ENCODE peak calls at places on chromosome 9, in six cellular contexts. Q is transverse colon; W is small intestine; A is adipocyte; P is CD4-positive, CD25-positive, alpha-beta regulatory T cell; E is HCT116. G is an unnamed sample.

GRCh38 chr9:4139201-4139600 is 160.7 kb downstream of the GLIS3 start:
- DNase-seq in E (no peak), Q (no peak), A (no peak), W (no peak), P (no peak), G (no peak)

GRCh38 chr9:19286634-19287188 is 56.2 kb downstream of the DENND4C start:
- DNase-seq in Q (peak; percentile 76), W (peak; percentile 82), E (no peak), A (no peak), P (no peak), G (no peak)

GRCh38 chr9:135570456-135570855 is 8.9 kb downstream of the PAEP start:
- DNase-seq in P (no peak), A (no peak), W (no peak), E (no peak), Q (no peak), G (no peak)

GRCh38 chr9:95644377-95644776 is 127.6 kb upstream of the PTCH1 start:
- DNase-seq in Q (no peak), E (no peak), W (no peak), P (no peak), A (no peak), G (no peak)

GRCh38 chr9:71223953-71224538 is 102.6 kb upstream of the TRPM3 start:
- DNase-seq in E (no peak), P (no peak), A (peak; percentile 1), Q (no peak), W (no peak), G (no peak)

GRCh38 chr9:70682337-70682736 is 267.9 kb upstream of the KLF9 start:
- DNase-seq in W (peak; percentile 74), A (no peak), Q (no peak), P (no peak), E (no peak), G (no peak)

GRCh38 chr9:76904661-76905457 is 1.1 kb downstream of the PRUNE2 start:
- DNase-seq in E (no peak), W (peak; percentile 9), A (no peak), P (no peak), Q (peak; percentile 67), G (peak; percentile 10)

GRCh38 chr9:124010665-124011321 is 775 bp upstream of the LHX2 start:
- DNase-seq in Q (no peak), W (no peak), E (no peak), A (peak; percentile 44), P (no peak), G (no peak)

GRCh38 chr9:23322392-23322791 is 503.6 kb downstream of the ELAVL2 start:
- DNase-seq in Q (no peak), E (no peak), W (no peak), A (peak; percentile 63), P (no peak), G (peak; percentile 7)

GRCh38 chr9:10366171-10366779 is 246.5 kb downstream of the PTPRD start:
- DNase-seq in Q (no peak), W (peak; percentile 25), P (no peak), A (peak; percentile 48), E (peak; percentile 2), G (peak; percentile 30)

GRCh38 chr9:107039546-107039945 is 176.6 kb downstream of the ZNF462 start:
- DNase-seq in W (no peak), A (no peak), Q (no peak), E (no peak), P (no peak), G (no peak)

GRCh38 chr9:109229682-109230081 is 62.6 kb upstream of the FRRS1L start:
- DNase-seq in W (no peak), Q (no peak), E (no peak), P (no peak), A (no peak), G (no peak)

GRCh38 chr9:93192721-93193372 is 8.9 kb downstream of the WNK2 start:
- DNase-seq in P (no peak), Q (no peak), E (no peak), W (no peak), A (no peak), G (no peak)

GRCh38 chr9:116749176-116749575 is 62.1 kb downstream of the TRIM32 start:
- DNase-seq in E (no peak), Q (no peak), A (no peak), P (no peak), W (no peak), G (no peak)

GRCh38 chr9:34546834-34547827 is 24.3 kb upstream of the ENHO start:
- DNase-seq in W (peak; percentile 47), Q (peak; percentile 64), P (peak; percentile 27), A (peak; percentile 74), E (peak; percentile 78), G (peak; percentile 48)

GRCh38 chr9:124342946-124343485 is 72.2 kb downstream of the PSMB7 start:
- DNase-seq in W (no peak), P (no peak), E (no peak), A (peak; percentile 95), Q (peak; percentile 37), G (no peak)

GRCh38 chr9:214488-215448 is at the start of gene DOCK8:
- DNase-seq in P (peak; percentile 34), W (peak; percentile 49), A (peak; percentile 5), Q (peak; percentile 80), E (peak; percentile 35), G (no peak)

GRCh38 chr9:893843-894420 is 52.4 kb downstream of the DMRT1 start:
- DNase-seq in E (peak; percentile 46), Q (peak; percentile 64), W (peak; percentile 66), A (peak; percentile 63), P (peak; percentile 38), G (peak; percentile 69)

DNA sequence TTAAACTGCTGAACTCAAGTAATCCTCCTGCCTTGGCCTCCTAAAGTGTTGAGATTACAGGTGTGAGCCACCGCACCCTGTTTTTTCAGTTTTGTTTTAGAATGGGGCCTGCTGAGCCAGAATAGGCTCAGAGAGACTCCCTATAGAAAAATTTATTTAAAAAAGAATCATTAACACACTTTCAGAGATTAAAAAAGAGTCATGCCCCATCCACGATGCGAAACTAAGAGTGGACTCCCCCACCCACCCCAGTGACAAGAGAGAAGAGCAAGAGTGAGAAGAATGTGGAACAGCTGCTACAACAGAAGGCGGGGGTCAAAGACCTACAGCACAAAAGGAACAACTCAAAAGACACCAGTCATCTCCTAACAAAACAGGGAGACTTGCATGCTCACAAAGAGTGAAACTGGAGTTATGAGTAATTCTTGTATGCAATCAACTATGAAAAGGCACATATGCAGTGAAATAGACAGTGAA is 47.2 kb downstream of the GLDC start:
- DNase-seq in W (no peak), A (peak; percentile 2), E (no peak), Q (no peak), P (no peak), G (no peak)
- H3K4me3 ChIP-seq in W (no peak overlapping the region), A (no peak overlapping the region), E (no peak overlapping the region), Q (no peak overlapping the region), P (no peak overlapping the region), G (no peak overlapping the region)

DNA sequence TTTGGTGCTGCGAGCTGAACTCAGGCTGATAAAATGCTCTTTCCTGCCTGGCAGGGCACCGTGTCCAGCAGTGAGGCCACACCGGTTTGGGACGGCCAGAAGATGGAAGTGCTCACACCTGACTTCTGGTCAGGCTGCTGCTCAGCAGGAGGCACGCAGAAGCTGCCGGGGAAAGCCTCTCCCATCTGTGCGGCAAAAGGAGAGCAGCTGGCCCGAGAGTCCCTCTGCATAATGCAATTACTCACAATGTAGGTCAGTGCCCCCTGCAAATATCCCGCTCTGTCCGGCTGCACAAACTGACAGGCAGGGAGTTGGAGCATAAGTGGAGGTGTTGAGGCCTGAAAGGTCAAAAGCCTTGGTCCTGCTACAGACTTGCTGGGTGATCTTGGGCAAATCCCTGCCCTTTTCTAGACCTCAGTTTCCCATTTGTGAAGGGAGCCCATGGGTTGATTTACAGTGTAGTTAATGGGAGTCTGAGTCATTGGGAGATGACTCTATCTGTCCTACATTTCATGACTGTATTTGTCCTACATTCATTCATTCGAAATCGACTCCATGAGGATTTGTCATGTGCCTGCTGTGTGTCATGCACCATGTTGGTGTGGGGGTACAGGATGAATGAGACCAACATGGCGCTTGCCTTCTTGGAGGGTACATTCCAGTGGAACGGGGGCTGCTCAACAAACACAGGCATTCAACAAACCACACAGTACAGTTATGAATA is 61.8 kb upstream of the TBC1D2 start:
- DNase-seq in P (no peak), E (no peak), Q (no peak), W (no peak), A (no peak), G (no peak)
- H3K4me3 ChIP-seq in P (no peak overlapping the region), E (no peak overlapping the region), Q (no peak overlapping the region), W (no peak overlapping the region), A (no peak overlapping the region), G (no peak overlapping the region)

GRCh38 chr9:33161011-33161588 is 6.0 kb downstream of the B4GALT1 start:
- DNase-seq in Q (peak; percentile 73), A (peak; percentile 97), W (peak; percentile 65), P (no peak), E (peak; percentile 88), G (no peak)
- H3K4me3 ChIP-seq in Q (no peak overlapping the region), A (peak overlapping the region; percentile 89), W (no peak overlapping the region), P (peak overlapping the region; percentile 34), E (peak overlapping the region; percentile 18), G (no peak overlapping the region)

GRCh38 chr9:137027369-137028012 is 546 bp downstream of the ABCA2 start:
- DNase-seq in W (no peak), E (no peak), A (peak; percentile 73), Q (no peak), P (no peak), G (no peak)

GRCh38 chr9:137026384-137026783 is 1.7 kb downstream of the ABCA2 start:
- DNase-seq in A (no peak), W (no peak), E (no peak), Q (no peak), P (no peak), G (no peak)

GRCh38 chr9:137025120-137025966 is 2.7 kb downstream of the ABCA2 start:
- DNase-seq in W (peak; percentile 42), Q (no peak), P (no peak), A (no peak), E (no peak), G (no peak)

GRCh38 chr9:137028013-137028280 is at the start of gene ABCA2:
- DNase-seq in W (no peak), A (no peak), P (no peak), E (no peak), Q (no peak), G (no peak)

DNA sequence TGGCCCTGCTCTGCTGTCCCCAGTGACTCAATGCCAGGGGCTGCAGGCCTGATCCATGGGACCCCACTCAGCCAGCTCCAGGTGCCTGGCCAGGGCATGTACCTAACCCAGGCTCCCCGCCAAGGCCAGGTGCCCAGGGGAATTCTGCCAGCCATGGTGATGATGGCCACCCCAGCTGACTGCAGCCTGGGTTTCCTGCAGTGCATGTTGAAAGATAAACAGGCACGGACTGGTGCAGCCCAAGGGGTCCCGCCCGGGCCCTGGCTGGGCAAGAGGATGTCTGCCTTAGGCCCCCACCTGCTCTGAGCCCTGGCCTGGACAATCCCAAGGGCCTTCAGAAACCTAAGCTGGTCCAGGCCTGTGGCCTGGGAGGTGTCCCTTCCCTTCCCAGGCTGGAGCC is 1.2 kb downstream of the ABCA2 start:
- DNase-seq in A (no peak), W (no peak), E (no peak), Q (no peak), P (no peak), G (no peak)
- H3K4me3 ChIP-seq in A (peak overlapping the region; percentile 82), W (no peak overlapping the region), E (peak overlapping the region; percentile 63), Q (no peak overlapping the region), P (no peak overlapping the region), G (no peak overlapping the region)

G was measured in Jurkat, Clone E6-1.